ENCODE peak calls at places on chromosomes 16 and 17, in eight cellular contexts. One of them, this sample, is unnamed.

GRCh38 chr16:3520398-3520797 is 19.6 kb downstream of the CLUAP1 start:
- DNase-seq in HCT116: no peak
- DNase-seq in A549: no peak
- DNase-seq in ovary: no peak
- DNase-seq in CD4-positive, alpha-beta T cell: no peak
- DNase-seq in H9: no peak
- DNase-seq in brain microvascular endothelial cell: no peak
- DNase-seq in hepatocyte: peak; percentile 68
- DNase-seq in this sample: no peak

GRCh38 chr17:47850692-47851573 is at the start of gene SP6:
- DNase-seq in HCT116: peak; percentile 80
- DNase-seq in A549: peak; percentile 76
- DNase-seq in ovary: peak; percentile 74
- DNase-seq in CD4-positive, alpha-beta T cell: peak; percentile 69
- DNase-seq in H9: peak; percentile 97
- DNase-seq in brain microvascular endothelial cell: peak; percentile 25
- DNase-seq in hepatocyte: peak; percentile 94
- DNase-seq in this sample: peak; percentile 94

GRCh38 chr17:17446666-17447155 is 30.1 kb upstream of the MED9 start:
- DNase-seq in HCT116: no peak
- DNase-seq in A549: no peak
- DNase-seq in ovary: no peak
- DNase-seq in CD4-positive, alpha-beta T cell: no peak
- DNase-seq in H9: no peak
- DNase-seq in brain microvascular endothelial cell: no peak
- DNase-seq in hepatocyte: no peak
- DNase-seq in this sample: no peak

GRCh38 chr16:84582958-84583516 is 34.8 kb downstream of the COTL1 start:
- DNase-seq in HCT116: no peak
- DNase-seq in A549: peak; percentile 48
- DNase-seq in ovary: no peak
- DNase-seq in CD4-positive, alpha-beta T cell: no peak
- DNase-seq in H9: peak; percentile 32
- DNase-seq in brain microvascular endothelial cell: peak; percentile 56
- DNase-seq in hepatocyte: no peak
- DNase-seq in this sample: no peak

GRCh38 chr17:74738051-74738996 is 1.3 kb downstream of the RAB37 start:
- DNase-seq in HCT116: no peak
- DNase-seq in A549: peak; percentile 81
- DNase-seq in ovary: no peak
- DNase-seq in CD4-positive, alpha-beta T cell: peak; percentile 69
- DNase-seq in H9: no peak
- DNase-seq in brain microvascular endothelial cell: no peak
- DNase-seq in hepatocyte: peak; percentile 18
- DNase-seq in this sample: peak; percentile 88

GRCh38 chr17:45768000-45768399 is 16.1 kb upstream of the CRHR1 start:
- DNase-seq in HCT116: no peak
- DNase-seq in A549: no peak
- DNase-seq in ovary: no peak
- DNase-seq in CD4-positive, alpha-beta T cell: no peak
- DNase-seq in H9: peak; percentile 83
- DNase-seq in brain microvascular endothelial cell: no peak
- DNase-seq in hepatocyte: no peak
- DNase-seq in this sample: no peak

GRCh38 chr16:63066552-63066951 is 1030.3 kb upstream of the CDH8 start:
- DNase-seq in HCT116: no peak
- DNase-seq in A549: peak; percentile 36
- DNase-seq in ovary: no peak
- DNase-seq in CD4-positive, alpha-beta T cell: no peak
- DNase-seq in H9: no peak
- DNase-seq in brain microvascular endothelial cell: no peak
- DNase-seq in hepatocyte: no peak
- DNase-seq in this sample: no peak

GRCh38 chr16:48526058-48526957 is 83.7 kb downstream of the N4BP1 start:
- DNase-seq in HCT116: peak; percentile 66
- DNase-seq in A549: peak; percentile 69
- DNase-seq in ovary: no peak
- DNase-seq in CD4-positive, alpha-beta T cell: no peak
- DNase-seq in H9: peak; percentile 86
- DNase-seq in brain microvascular endothelial cell: no peak
- DNase-seq in hepatocyte: peak; percentile 84
- DNase-seq in this sample: peak; percentile 49

GRCh38 chr16:12435730-12436129 is 368.0 kb downstream of the CPPED1 start:
- DNase-seq in HCT116: no peak
- DNase-seq in A549: no peak
- DNase-seq in ovary: no peak
- DNase-seq in CD4-positive, alpha-beta T cell: no peak
- DNase-seq in H9: peak; percentile 32
- DNase-seq in brain microvascular endothelial cell: no peak
- DNase-seq in hepatocyte: no peak
- DNase-seq in this sample: no peak

GRCh38 chr16:67258160-67258835 is 9.5 kb downstream of the SLC9A5 start:
- DNase-seq in HCT116: no peak
- DNase-seq in A549: no peak
- DNase-seq in ovary: no peak
- DNase-seq in CD4-positive, alpha-beta T cell: no peak
- DNase-seq in H9: peak; percentile 17
- DNase-seq in brain microvascular endothelial cell: no peak
- DNase-seq in hepatocyte: no peak
- DNase-seq in this sample: peak; percentile 65

GRCh38 chr16:58464916-58465731 is 34.8 kb upstream of the NDRG4 start:
- DNase-seq in HCT116: no peak
- DNase-seq in A549: peak; percentile 51
- DNase-seq in ovary: no peak
- DNase-seq in CD4-positive, alpha-beta T cell: no peak
- DNase-seq in H9: peak; percentile 75
- DNase-seq in brain microvascular endothelial cell: no peak
- DNase-seq in hepatocyte: no peak
- DNase-seq in this sample: no peak

GRCh38 chr17:77279448-77280303 is 138.9 kb downstream of the SEC14L1 start:
- DNase-seq in HCT116: peak; percentile 73
- DNase-seq in A549: no peak
- DNase-seq in ovary: no peak
- DNase-seq in CD4-positive, alpha-beta T cell: no peak
- DNase-seq in H9: peak; percentile 67
- DNase-seq in brain microvascular endothelial cell: no peak
- DNase-seq in hepatocyte: peak; percentile 81
- DNase-seq in this sample: no peak

GRCh38 chr17:27577884-27578717 is 52.9 kb upstream of the LGALS9 start:
- DNase-seq in HCT116: no peak
- DNase-seq in A549: no peak
- DNase-seq in ovary: no peak
- DNase-seq in CD4-positive, alpha-beta T cell: no peak
- DNase-seq in H9: no peak
- DNase-seq in brain microvascular endothelial cell: no peak
- DNase-seq in hepatocyte: peak; percentile 75
- DNase-seq in this sample: no peak
- H3K27ac ChIP-seq in HCT116: peak overlapping the region; percentile 68
- H3K27ac ChIP-seq in A549: peak overlapping the region; percentile 87
- H3K27ac ChIP-seq in ovary: no peak overlapping the region
- H3K27ac ChIP-seq in CD4-positive, alpha-beta T cell: no peak overlapping the region
- H3K27ac ChIP-seq in H9: no peak overlapping the region
- H3K27ac ChIP-seq in brain microvascular endothelial cell: peak overlapping the region; percentile 73
- H3K27ac ChIP-seq in hepatocyte: peak overlapping the region; percentile 98
- H3K27ac ChIP-seq in this sample: peak overlapping the region; percentile 81

DNA sequence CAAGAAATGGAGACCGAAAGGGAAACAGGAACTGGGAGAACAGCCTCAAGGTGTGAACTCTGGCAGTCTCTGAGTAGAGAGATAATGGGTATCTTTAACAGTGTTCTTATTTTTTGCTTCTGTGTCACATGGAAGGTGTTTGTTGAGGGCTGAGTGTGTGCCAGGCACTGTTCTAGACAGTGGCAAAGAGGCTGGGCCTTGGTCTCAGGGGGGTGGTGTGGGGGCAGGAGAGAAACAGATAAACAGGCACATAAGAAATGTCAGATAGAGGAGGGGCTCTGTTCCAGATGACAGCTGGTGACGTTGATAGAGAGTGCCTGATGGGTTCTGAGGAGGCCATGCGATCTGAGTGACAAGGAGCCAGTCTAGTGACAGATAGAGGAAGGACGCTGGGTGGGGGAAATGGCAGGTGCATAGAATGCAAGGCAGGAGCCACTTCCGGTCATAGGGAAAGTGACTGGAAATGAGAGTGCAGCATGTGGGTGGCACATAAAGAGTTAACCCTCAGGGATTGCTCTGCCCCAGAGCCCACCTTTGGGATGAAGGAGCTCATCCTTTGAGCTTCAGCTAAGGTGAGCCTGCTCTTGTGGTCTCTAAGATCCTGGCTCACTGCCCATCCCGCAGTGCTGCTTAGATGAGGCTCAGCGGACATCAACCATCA is 33.9 kb downstream of the EPN2 start:
- DNase-seq in HCT116: no peak
- DNase-seq in A549: no peak
- DNase-seq in ovary: no peak
- DNase-seq in CD4-positive, alpha-beta T cell: no peak
- DNase-seq in H9: no peak
- DNase-seq in brain microvascular endothelial cell: no peak
- DNase-seq in hepatocyte: no peak
- DNase-seq in this sample: peak; percentile 26
- H3K27ac ChIP-seq in HCT116: no peak overlapping the region
- H3K27ac ChIP-seq in A549: no peak overlapping the region
- H3K27ac ChIP-seq in ovary: no peak overlapping the region
- H3K27ac ChIP-seq in CD4-positive, alpha-beta T cell: no peak overlapping the region
- H3K27ac ChIP-seq in H9: no peak overlapping the region
- H3K27ac ChIP-seq in brain microvascular endothelial cell: no peak overlapping the region
- H3K27ac ChIP-seq in hepatocyte: no peak overlapping the region
- H3K27ac ChIP-seq in this sample: no peak overlapping the region

GRCh38 chr17:40319651-40320550 is 10.9 kb downstream of the RARA start:
- DNase-seq in HCT116: no peak
- DNase-seq in A549: no peak
- DNase-seq in ovary: no peak
- DNase-seq in CD4-positive, alpha-beta T cell: peak; percentile 83
- DNase-seq in H9: peak; percentile 25
- DNase-seq in brain microvascular endothelial cell: no peak
- DNase-seq in hepatocyte: peak; percentile 5
- DNase-seq in this sample: peak; percentile 88

GRCh38 chr17:40317345-40317873 is 8.4 kb downstream of the RARA start:
- DNase-seq in HCT116: peak; percentile 46
- DNase-seq in A549: peak; percentile 86
- DNase-seq in ovary: peak; percentile 28
- DNase-seq in CD4-positive, alpha-beta T cell: peak; percentile 39
- DNase-seq in H9: peak; percentile 85
- DNase-seq in brain microvascular endothelial cell: peak; percentile 65
- DNase-seq in hepatocyte: peak; percentile 74
- DNase-seq in this sample: peak; percentile 78

GRCh38 chr17:40320771-40321501 is 12.0 kb downstream of the RARA start:
- DNase-seq in HCT116: no peak
- DNase-seq in A549: no peak
- DNase-seq in ovary: peak; percentile 81
- DNase-seq in CD4-positive, alpha-beta T cell: peak; percentile 67
- DNase-seq in H9: no peak
- DNase-seq in brain microvascular endothelial cell: no peak
- DNase-seq in hepatocyte: no peak
- DNase-seq in this sample: peak; percentile 89

GRCh38 chr17:40317880-40318834 is 9.2 kb downstream of the RARA start:
- DNase-seq in HCT116: peak; percentile 88
- DNase-seq in A549: peak; percentile 98
- DNase-seq in ovary: peak; percentile 93
- DNase-seq in CD4-positive, alpha-beta T cell: peak; percentile 92
- DNase-seq in H9: peak; percentile 98
- DNase-seq in brain microvascular endothelial cell: peak; percentile 94
- DNase-seq in hepatocyte: peak; percentile 99
- DNase-seq in this sample: peak; percentile 98

GRCh38 chr17:40318835-40319332 is 9.9 kb downstream of the RARA start:
- DNase-seq in HCT116: no peak
- DNase-seq in A549: no peak
- DNase-seq in ovary: peak; percentile 27
- DNase-seq in CD4-positive, alpha-beta T cell: no peak
- DNase-seq in H9: no peak
- DNase-seq in brain microvascular endothelial cell: no peak
- DNase-seq in hepatocyte: peak; percentile 6
- DNase-seq in this sample: peak; percentile 82
- H3K27ac ChIP-seq in HCT116: peak overlapping the region; percentile 91
- H3K27ac ChIP-seq in A549: peak overlapping the region; percentile 95
- H3K27ac ChIP-seq in ovary: peak overlapping the region; percentile 80
- H3K27ac ChIP-seq in CD4-positive, alpha-beta T cell: peak overlapping the region; percentile 99
- H3K27ac ChIP-seq in H9: no peak overlapping the region
- H3K27ac ChIP-seq in brain microvascular endothelial cell: peak overlapping the region; percentile 89
- H3K27ac ChIP-seq in hepatocyte: peak overlapping the region; percentile 81
- H3K27ac ChIP-seq in this sample: peak overlapping the region; percentile 34

GRCh38 chr17:51046527-51047384 is 73.9 kb downstream of the SPAG9 start:
- DNase-seq in HCT116: no peak
- DNase-seq in A549: peak; percentile 26
- DNase-seq in ovary: peak; percentile 69
- DNase-seq in CD4-positive, alpha-beta T cell: no peak
- DNase-seq in H9: peak; percentile 93
- DNase-seq in brain microvascular endothelial cell: peak; percentile 85
- DNase-seq in hepatocyte: peak; percentile 89
- DNase-seq in this sample: peak; percentile 78
- H3K27ac ChIP-seq in HCT116: no peak overlapping the region
- H3K27ac ChIP-seq in A549: no peak overlapping the region
- H3K27ac ChIP-seq in ovary: no peak overlapping the region
- H3K27ac ChIP-seq in CD4-positive, alpha-beta T cell: no peak overlapping the region
- H3K27ac ChIP-seq in H9: peak overlapping the region; percentile 86
- H3K27ac ChIP-seq in brain microvascular endothelial cell: no peak overlapping the region
- H3K27ac ChIP-seq in hepatocyte: peak overlapping the region; percentile 85
- H3K27ac ChIP-seq in this sample: no peak overlapping the region

GRCh38 chr16:47413041-47413440 is 47.8 kb downstream of the ITFG1 start:
- DNase-seq in HCT116: no peak
- DNase-seq in A549: no peak
- DNase-seq in ovary: no peak
- DNase-seq in CD4-positive, alpha-beta T cell: no peak
- DNase-seq in H9: no peak
- DNase-seq in brain microvascular endothelial cell: no peak
- DNase-seq in hepatocyte: no peak
- DNase-seq in this sample: no peak

DNA sequence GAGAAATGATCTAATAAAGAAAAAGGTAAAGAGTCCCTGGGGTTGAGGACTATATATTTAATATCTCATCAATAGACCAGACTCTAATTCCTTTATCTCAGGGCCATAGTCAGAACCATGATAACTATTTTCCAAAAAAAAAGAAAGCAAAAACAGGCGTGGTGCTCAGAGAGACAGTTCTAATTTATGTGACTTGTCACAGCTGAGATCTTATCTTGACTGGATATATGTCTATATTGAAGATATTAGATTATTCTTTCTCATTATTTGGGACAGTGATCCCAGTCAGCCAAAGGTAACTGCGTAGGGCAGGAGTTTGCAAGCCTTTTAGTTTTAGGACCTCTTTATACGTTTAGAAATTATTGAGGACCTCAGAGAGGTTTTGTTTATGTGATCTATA is 52.4 kb downstream of the ITFG1 start:
- DNase-seq in HCT116: no peak
- DNase-seq in A549: no peak
- DNase-seq in ovary: no peak
- DNase-seq in CD4-positive, alpha-beta T cell: no peak
- DNase-seq in H9: no peak
- DNase-seq in brain microvascular endothelial cell: no peak
- DNase-seq in hepatocyte: no peak
- DNase-seq in this sample: no peak
- H3K27ac ChIP-seq in HCT116: no peak overlapping the region
- H3K27ac ChIP-seq in A549: no peak overlapping the region
- H3K27ac ChIP-seq in ovary: no peak overlapping the region
- H3K27ac ChIP-seq in CD4-positive, alpha-beta T cell: no peak overlapping the region
- H3K27ac ChIP-seq in H9: no peak overlapping the region
- H3K27ac ChIP-seq in brain microvascular endothelial cell: no peak overlapping the region
- H3K27ac ChIP-seq in hepatocyte: no peak overlapping the region
- H3K27ac ChIP-seq in this sample: no peak overlapping the region

DNA sequence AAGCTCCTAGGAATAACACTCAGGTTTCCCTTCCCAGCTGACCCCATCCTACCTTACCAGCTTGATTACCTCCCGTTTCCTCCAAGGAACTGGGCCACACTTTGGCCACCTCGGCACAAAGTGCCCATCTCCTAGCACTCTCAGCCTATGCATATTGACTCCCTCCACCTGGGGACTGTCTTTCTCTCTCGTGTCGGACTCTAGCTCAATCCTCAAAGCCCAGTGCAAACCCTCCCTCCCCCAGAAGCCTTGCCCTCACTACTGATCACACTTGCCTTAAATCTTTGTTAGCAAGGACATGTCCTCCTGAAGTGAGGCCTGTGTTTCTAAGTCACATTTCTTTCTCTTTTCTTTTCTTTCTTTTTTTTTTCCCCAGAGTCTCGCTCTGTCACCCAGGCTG is 2.6 kb upstream of the RAB26 start:
- DNase-seq in HCT116: no peak
- DNase-seq in A549: no peak
- DNase-seq in ovary: no peak
- DNase-seq in CD4-positive, alpha-beta T cell: no peak
- DNase-seq in H9: no peak
- DNase-seq in brain microvascular endothelial cell: no peak
- DNase-seq in hepatocyte: no peak
- DNase-seq in this sample: no peak
- H3K27ac ChIP-seq in HCT116: no peak overlapping the region
- H3K27ac ChIP-seq in A549: no peak overlapping the region
- H3K27ac ChIP-seq in ovary: no peak overlapping the region
- H3K27ac ChIP-seq in CD4-positive, alpha-beta T cell: no peak overlapping the region
- H3K27ac ChIP-seq in H9: no peak overlapping the region
- H3K27ac ChIP-seq in brain microvascular endothelial cell: no peak overlapping the region
- H3K27ac ChIP-seq in hepatocyte: no peak overlapping the region
- H3K27ac ChIP-seq in this sample: no peak overlapping the region